ENCODE peak calls at places on chromosomes 11 and 22, in nine cellular contexts. Q is effector memory CD4-positive, alpha-beta T cell; N is naive thymus-derived CD4-positive, alpha-beta T cell; M is fibroblast of the aortic adventitia; Y is cardiac muscle cell; R is ovary; G is foreskin fibroblast; X is breast epithelium; C is SJSA1. V is an unnamed sample.

GRCh38 chr22:19795617-19796008 is 35.0 kb downstream of the TBX1 start:
- DNase-seq in Q (no peak), C (no peak), Y (no peak), N (no peak), G (peak), X (no peak), M (peak), R (no peak), V (no peak)

GRCh38 chr11:76194872-76195668 is 11.2 kb downstream of the WNT11 start:
- DNase-seq in M (no peak), Q (no peak), G (peak), X (no peak), Y (no peak), C (no peak), N (no peak), R (no peak), V (no peak)

GRCh38 chr11:17314232-17314547 is 37.4 kb upstream of the NCR3LG1 start:
- DNase-seq in M (peak), X (no peak), G (peak), R (no peak), C (no peak), Y (peak), Q (no peak), N (no peak), V (peak)

GRCh38 chr11:102522332-102523207 is 8.0 kb downstream of the MMP7 start:
- DNase-seq in N (no peak), Q (no peak), Y (no peak), C (no peak), G (no peak), R (no peak), X (no peak), M (no peak), V (no peak)

GRCh38 chr22:25564979-25565677 is 653 bp downstream of the GRK3 start:
- DNase-seq in R (peak), X (no peak), Q (no peak), Y (no peak), C (no peak), N (no peak), M (no peak), G (peak), V (no peak)

GRCh38 chr11:126424471-126425039 is 69.1 kb downstream of the ST3GAL4 start:
- DNase-seq in X (no peak), Q (no peak), C (no peak), R (peak), G (no peak), M (no peak), N (no peak), Y (no peak), V (no peak)

GRCh38 chr22:37177221-37177620 is 10.8 kb downstream of the C1QTNF6 start:
- DNase-seq in M (no peak), C (no peak), R (no peak), G (no peak), Q (no peak), X (no peak), N (no peak), Y (no peak), V (no peak)

GRCh38 chr22:43013355-43014061 is 1.4 kb downstream of the PACSIN2 start:
- DNase-seq in N (no peak), M (no peak), G (no peak), X (peak), Y (no peak), R (no peak), C (no peak), Q (no peak), V (no peak)

GRCh38 chr11:17686185-17686980 is 33.0 kb upstream of the MYOD1 start:
- DNase-seq in G (peak), X (no peak), R (no peak), N (no peak), Q (no peak), Y (no peak), C (peak), M (no peak), V (no peak)

GRCh38 chr11:65613091-65613928 is 711 bp downstream of the MAP3K11 start:
- DNase-seq in M (no peak), C (no peak), G (peak), X (no peak), Q (no peak), R (peak), N (no peak), Y (peak), V (no peak)

GRCh38 chr11:109371444-109372176 is 50.4 kb upstream of the C11orf87 start:
- DNase-seq in C (no peak), Q (no peak), R (no peak), X (no peak), G (peak), N (no peak), Y (no peak), M (peak), V (no peak)
- H3K4me3 ChIP-seq in C (no peak), Q (no peak), R (no peak), X (no peak), G (no peak), N (no peak), Y (no peak), M (no peak), V (no peak)

GRCh38 chr11:15192007-15192556 is 77.4 kb downstream of the INSC start:
- DNase-seq in Y (no peak), C (no peak), M (no peak), X (no peak), R (no peak), G (no peak), N (no peak), Q (no peak), V (no peak)

GRCh38 chr11:15197696-15198095 is 83.0 kb downstream of the INSC start:
- DNase-seq in Q (no peak), C (no peak), R (no peak), G (peak), N (no peak), X (no peak), M (peak), Y (no peak), V (no peak)

GRCh38 chr11:15196704-15197103 is 82.0 kb downstream of the INSC start:
- DNase-seq in X (no peak), Y (no peak), C (no peak), N (no peak), M (no peak), Q (no peak), R (no peak), G (no peak), V (no peak)

GRCh38 chr11:15195454-15196200 is 80.9 kb downstream of the INSC start:
- DNase-seq in C (no peak), X (no peak), R (no peak), N (no peak), Y (no peak), M (peak), Q (no peak), G (peak), V (no peak)

DNA sequence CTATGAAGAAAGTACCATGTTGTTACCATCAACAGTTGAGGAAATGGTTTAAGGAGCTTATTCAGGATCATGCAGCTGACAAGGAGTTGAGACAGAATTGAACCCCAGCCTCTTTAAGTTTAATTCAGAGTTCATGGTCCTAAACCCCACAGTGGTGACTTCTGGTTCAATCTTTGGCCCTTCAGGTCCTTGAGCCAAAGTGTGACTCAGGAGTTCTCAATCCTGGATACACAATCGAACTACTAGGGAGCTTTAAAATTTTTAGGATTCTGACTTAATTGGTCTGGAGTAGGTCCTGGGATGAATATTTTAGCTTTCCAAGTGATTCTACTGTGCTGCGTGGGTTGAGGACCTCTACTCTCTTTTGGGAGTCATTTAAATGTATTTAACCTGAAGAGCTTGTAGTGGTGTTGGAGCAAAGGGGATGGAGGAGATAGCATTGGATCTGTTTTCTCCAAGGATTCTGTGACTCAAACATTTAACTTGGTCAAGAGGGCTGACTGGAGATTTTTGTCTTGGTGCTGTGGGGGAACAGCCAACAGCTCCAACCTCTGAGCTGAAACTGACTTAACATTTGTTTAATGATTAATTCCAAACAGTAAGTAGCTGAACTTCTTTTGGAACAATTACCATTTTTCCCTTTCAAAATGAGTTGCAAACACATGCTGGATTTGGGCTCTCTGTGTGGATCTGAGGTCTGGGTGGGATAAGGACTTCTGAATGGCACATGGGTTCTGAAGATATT is 80.1 kb downstream of the INSC start:
- DNase-seq in M (peak), N (no peak), C (no peak), Q (no peak), G (peak), X (no peak), Y (no peak), R (no peak), V (no peak)
- H3K4me3 ChIP-seq in M (no peak), N (no peak), C (no peak), Q (no peak), G (no peak), X (no peak), Y (no peak), R (no peak), V (no peak)

GRCh38 chr11:30291331-30291730 is 31.6 kb upstream of the ARL14EP start:
- DNase-seq in C (no peak), G (no peak), N (no peak), Q (no peak), M (no peak), Y (no peak), R (no peak), X (no peak), V (no peak)

GRCh38 chr11:30292545-30292944 is 30.4 kb upstream of the ARL14EP start:
- DNase-seq in C (no peak), R (no peak), N (no peak), G (no peak), X (no peak), M (no peak), Y (no peak), Q (no peak), V (no peak)

DNA sequence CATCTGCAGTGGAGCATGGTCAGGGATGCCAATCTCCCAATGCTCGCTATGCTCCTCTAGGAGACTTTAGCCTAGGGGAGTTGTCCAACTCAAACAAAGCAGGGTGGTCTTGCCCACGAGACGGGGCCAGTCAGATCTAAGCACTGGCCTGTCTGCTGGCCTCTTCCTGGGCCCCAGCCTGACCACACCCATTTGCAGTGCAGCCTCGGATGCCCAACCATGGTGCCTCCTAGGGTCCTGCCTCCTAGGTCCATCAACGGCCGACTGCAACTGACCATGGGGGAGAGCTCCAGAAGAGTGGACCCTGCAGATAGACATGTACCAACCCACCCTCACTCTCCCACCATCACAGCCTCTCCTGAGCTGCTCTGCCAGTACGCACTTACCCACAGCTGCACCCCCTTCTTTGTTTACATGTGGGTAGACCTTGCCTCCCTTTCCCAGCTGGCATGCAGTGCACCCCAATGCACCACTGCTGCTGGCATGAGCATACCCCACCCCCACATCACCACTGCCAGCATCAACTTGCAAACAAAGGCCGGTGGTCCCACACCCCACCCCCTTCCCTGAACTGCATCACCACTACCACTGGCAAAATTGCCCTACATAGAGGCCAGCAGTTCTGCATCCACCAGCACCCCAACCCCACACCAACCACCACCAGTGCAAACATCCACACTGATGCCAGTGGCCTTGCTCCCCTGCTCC is 27.6 kb upstream of the ARL14EP start:
- DNase-seq in C (no peak), G (no peak), M (no peak), R (no peak), Y (no peak), X (no peak), N (no peak), Q (no peak), V (no peak)
- H3K4me3 ChIP-seq in C (no peak), G (no peak), M (no peak), R (no peak), Y (no peak), X (no peak), N (no peak), Q (no peak), V (no peak)

GRCh38 chr11:10150800-10151199 is 143.2 kb downstream of the SBF2 start:
- DNase-seq in X (no peak), N (no peak), C (no peak), R (no peak), M (no peak), Y (no peak), G (no peak), Q (no peak), V (no peak)
- H3K4me3 ChIP-seq in X (no peak), N (no peak), C (no peak), R (no peak), M (no peak), Y (no peak), G (no peak), Q (no peak), V (no peak)

DNA sequence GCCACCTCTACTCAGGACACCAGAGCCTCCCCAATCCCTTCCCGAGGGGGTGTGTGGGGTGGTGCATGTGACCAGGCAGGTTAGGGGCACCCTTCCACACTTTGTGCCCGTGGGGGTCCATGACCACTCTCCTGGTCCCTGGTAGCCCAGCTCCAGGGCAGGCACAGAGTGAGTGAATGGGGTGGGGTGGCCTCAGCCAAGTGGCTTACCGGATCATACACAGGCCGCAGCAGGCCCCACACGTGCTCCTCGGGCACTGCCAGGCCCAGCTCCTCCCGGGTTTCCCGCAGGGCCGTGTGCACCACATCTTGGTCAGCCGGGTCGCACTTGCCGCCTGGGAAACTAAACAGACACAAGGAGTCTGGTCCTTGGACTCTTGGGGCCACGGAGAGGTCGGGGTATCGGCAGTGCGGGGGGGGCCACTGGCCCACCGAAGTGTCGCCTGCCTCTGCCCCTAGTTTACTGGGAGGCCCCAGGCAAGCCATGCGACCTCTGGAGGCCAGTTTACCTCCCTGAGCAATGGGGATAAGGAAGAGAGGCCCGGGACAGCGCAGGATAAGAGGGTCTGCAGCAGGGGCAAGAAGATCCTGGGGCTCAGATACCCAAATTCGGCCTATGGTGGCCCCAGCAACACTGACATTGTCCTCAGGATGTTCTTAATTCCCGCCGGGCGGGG is 889 bp downstream of the NUDT8 start:
- DNase-seq in C (no peak), X (no peak), M (no peak), R (no peak), N (no peak), Y (no peak), G (no peak), Q (no peak), V (no peak)
- H3K4me3 ChIP-seq in C (peak), X (peak), M (peak), R (peak), N (no peak), Y (peak), G (no peak), Q (peak), V (peak)